ENCODE peak calls at places on chromosome 22, in five cellular contexts. O is adrenal gland, Z is IMR-90, Y is AG04450, H is cardiac fibroblast. U is an unnamed sample.
A peak's percentile ranks its signal among the peaks of the same experiment; 100 is the strongest.

GRCh38 chr22:33958741-33959140 is 38.5 kb upstream of the LARGE1 start:
- DNase-seq in O (no peak), Z (no peak), Y (no peak), H (no peak), U (no peak)

GRCh38 chr22:35314161-35314942 is 14.7 kb downstream of the TOM1 start:
- DNase-seq in O (no peak), Z (no peak), Y (no peak), H (peak; percentile 16), U (no peak)

GRCh38 chr22:48779661-48780596 is 1047.7 kb downstream of the BRD1 start:
- DNase-seq in O (no peak), Z (no peak), Y (no peak), H (no peak), U (no peak)

GRCh38 chr22:19820880-19821522 is 33.7 kb downstream of the GNB1L start:
- DNase-seq in O (peak; percentile 8), Z (no peak), Y (no peak), H (no peak), U (no peak)

GRCh38 chr22:27450448-27450847 is 351.1 kb downstream of the MN1 start:
- DNase-seq in O (no peak), Z (no peak), Y (no peak), H (no peak), U (no peak)

GRCh38 chr22:35148381-35148780 is 82.4 kb downstream of the ISX start:
- DNase-seq in O (no peak), Z (no peak), Y (no peak), H (no peak), U (no peak)

GRCh38 chr22:22123118-22123959 is 121.2 kb upstream of the VPREB1 start:
- DNase-seq in O (no peak), Z (no peak), Y (no peak), H (no peak), U (no peak)

GRCh38 chr22:41725510-41726110 is 26.3 kb downstream of the MEI1 start:
- DNase-seq in O (no peak), Z (peak; percentile 12), Y (no peak), H (no peak), U (no peak)

GRCh38 chr22:28418063-28418462 is 261.6 kb downstream of the TTC28 start:
- DNase-seq in O (no peak), Z (no peak), Y (no peak), H (no peak), U (no peak)

GRCh38 chr22:44574581-44575343 is 76.7 kb upstream of the RTL6 start:
- DNase-seq in O (no peak), Z (no peak), Y (no peak), H (no peak), U (no peak)

GRCh38 chr22:47293368-47294221 is 531.1 kb downstream of the TBC1D22A start:
- DNase-seq in O (no peak), Z (no peak), Y (no peak), H (no peak), U (no peak)

GRCh38 chr22:35020517-35020916 is 45.4 kb upstream of the ISX start:
- DNase-seq in O (no peak), Z (no peak), Y (no peak), H (no peak), U (no peak)

GRCh38 chr22:37077802-37078448 is 26.4 kb downstream of the KCTD17 start:
- DNase-seq in O (peak; percentile 60), Z (peak; percentile 37), Y (peak; percentile 10), H (peak; percentile 62), U (peak; percentile 61)

GRCh38 chr22:23402275-23403151 is 177.6 kb downstream of the IGLL1 start:
- DNase-seq in O (peak; percentile 54), Z (peak; percentile 19), Y (no peak), H (peak; percentile 40), U (peak; percentile 53)

GRCh38 chr22:27554106-27554814 is 247.3 kb downstream of the MN1 start:
- DNase-seq in O (peak; percentile 23), Z (peak; percentile 20), Y (no peak), H (peak; percentile 33), U (peak; percentile 55)

GRCh38 chr22:21679383-21679782 is 13.6 kb downstream of the PPIL2 start:
- DNase-seq in O (no peak), Z (no peak), Y (no peak), H (no peak), U (no peak)

GRCh38 chr22:23503736-23504440 is 76.2 kb downstream of the IGLL1 start:
- DNase-seq in O (no peak), Z (no peak), Y (no peak), H (no peak), U (no peak)

GRCh38 chr22:36986242-36986821 is 32.9 kb downstream of the TST start:
- DNase-seq in O (no peak), Z (no peak), Y (no peak), H (peak; percentile 42), U (no peak)

GRCh38 chr22:49230194-49230577 is 597.5 kb downstream of the BRD1 start:
- DNase-seq in O (no peak), Z (no peak), Y (no peak), H (no peak), U (no peak)

GRCh38 chr22:23205330-23205729 is 25.0 kb downstream of the BCR start:
- DNase-seq in O (no peak), Z (no peak), Y (no peak), H (no peak), U (no peak)

GRCh38 chr22:46062232-46062615 is 85.3 kb upstream of the WNT7B start:
- DNase-seq in O (no peak), Z (no peak), Y (no peak), H (no peak), U (no peak)

GRCh38 chr22:46062971-46063631 is 86.1 kb upstream of the WNT7B start:
- DNase-seq in O (peak; percentile 13), Z (no peak), Y (no peak), H (no peak), U (no peak)

GRCh38 chr22:46061431-46062231 is 84.7 kb upstream of the WNT7B start:
- DNase-seq in O (peak; percentile 17), Z (no peak), Y (no peak), H (no peak), U (no peak)

GRCh38 chr22:46060292-46061123 is 83.5 kb upstream of the WNT7B start:
- DNase-seq in O (no peak), Z (no peak), Y (no peak), H (no peak), U (no peak)

GRCh38 chr22:46061124-46061410 is 84.1 kb upstream of the WNT7B start:
- DNase-seq in O (peak; percentile 12), Z (no peak), Y (no peak), H (no peak), U (no peak)
- H3K4me3 ChIP-seq in O (no peak overlapping the region), Z (no peak overlapping the region), Y (no peak overlapping the region), H (no peak overlapping the region), U (no peak overlapping the region)

DNA sequence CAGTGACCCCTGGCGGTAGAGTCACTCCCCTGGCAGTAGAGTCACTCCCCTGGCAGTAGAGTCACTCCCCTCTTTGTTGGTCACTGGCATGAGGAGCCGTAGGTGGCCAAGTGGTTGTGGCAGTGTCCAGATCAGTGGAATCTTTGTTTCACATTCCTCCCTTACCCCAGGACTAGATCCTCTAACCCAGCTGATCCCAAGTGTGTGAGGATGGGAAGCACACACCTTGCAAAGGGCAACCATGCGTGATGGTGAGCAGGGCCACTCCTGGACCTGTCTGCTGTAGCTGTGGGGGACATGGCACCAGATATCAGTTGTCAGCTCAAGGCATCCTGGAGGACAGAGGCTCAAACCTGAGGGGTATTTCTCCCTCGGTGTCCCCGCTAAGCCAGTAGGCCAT is 37.8 kb downstream of the OSBP2 start:
- DNase-seq in O (no peak), Z (no peak), Y (no peak), H (no peak), U (no peak)
- TF ChIP-seq CTCF in O (no peak), Z (no peak), Y (no peak), H (no peak), U (no peak)

GRCh38 chr22:38327805-38328204 is 10.6 kb upstream of the CSNK1E start:
- DNase-seq in O (no peak), Z (peak; percentile 63), Y (no peak), H (peak; percentile 57), U (no peak)
- H3K4me3 ChIP-seq in O (no peak overlapping the region), Z (no peak overlapping the region), Y (no peak overlapping the region), H (no peak overlapping the region), U (no peak overlapping the region)

GRCh38 chr22:43481528-43482309 is 69.9 kb downstream of the MPPED1 start:
- DNase-seq in O (no peak), Z (no peak), Y (no peak), H (no peak), U (no peak)
- TF ChIP-seq CTCF in O (no peak), Z (no peak), Y (no peak), H (no peak), U (no peak)

U was measured in fibroblast of pulmonary artery.